ENCODE peak calls at places on chromosomes 11 and 22, in eight cellular contexts. One of them, this sample, is unnamed.

GRCh38 chr11:96307748-96308133 is 35.3 kb downstream of the MAML2 start:
- DNase-seq in neuronal stem cell: no peak
- DNase-seq in CD8-positive, alpha-beta T cell: no peak
- DNase-seq in stomach: no peak
- DNase-seq in right atrium auricular region: no peak
- DNase-seq in spleen: no peak
- DNase-seq in HAP-1: peak; percentile 88
- DNase-seq in CD4-positive, CD25-positive, alpha-beta regulatory T cell: no peak
- DNase-seq in this sample: no peak

GRCh38 chr11:45451766-45452440 is 165.8 kb upstream of the SYT13 start:
- DNase-seq in neuronal stem cell: no peak
- DNase-seq in stomach: no peak
- DNase-seq in right atrium auricular region: no peak
- DNase-seq in CD4-positive, CD25-positive, alpha-beta regulatory T cell: no peak
- DNase-seq in CD8-positive, alpha-beta T cell: no peak
- DNase-seq in spleen: no peak
- DNase-seq in HAP-1: no peak
- DNase-seq in this sample: no peak

GRCh38 chr11:1237128-1237580 is 14.3 kb downstream of the MUC5B start:
- DNase-seq in right atrium auricular region: no peak
- DNase-seq in stomach: peak; percentile 61
- DNase-seq in spleen: peak; percentile 58
- DNase-seq in neuronal stem cell: no peak
- DNase-seq in CD8-positive, alpha-beta T cell: no peak
- DNase-seq in HAP-1: no peak
- DNase-seq in CD4-positive, CD25-positive, alpha-beta regulatory T cell: no peak
- DNase-seq in this sample: no peak

GRCh38 chr11:109864161-109864661 is 229.0 kb upstream of the ZC3H12C start:
- DNase-seq in stomach: no peak
- DNase-seq in neuronal stem cell: no peak
- DNase-seq in CD8-positive, alpha-beta T cell: no peak
- DNase-seq in spleen: no peak
- DNase-seq in CD4-positive, CD25-positive, alpha-beta regulatory T cell: no peak
- DNase-seq in HAP-1: no peak
- DNase-seq in right atrium auricular region: no peak
- DNase-seq in this sample: no peak

GRCh38 chr11:76025068-76025467 is 181.2 kb downstream of the WNT11 start:
- DNase-seq in neuronal stem cell: no peak
- DNase-seq in HAP-1: peak; percentile 36
- DNase-seq in CD4-positive, CD25-positive, alpha-beta regulatory T cell: no peak
- DNase-seq in CD8-positive, alpha-beta T cell: no peak
- DNase-seq in right atrium auricular region: no peak
- DNase-seq in spleen: no peak
- DNase-seq in stomach: no peak
- DNase-seq in this sample: no peak

GRCh38 chr22:24146190-24146616 is 35.1 kb upstream of the SUSD2 start:
- DNase-seq in HAP-1: no peak
- DNase-seq in CD4-positive, CD25-positive, alpha-beta regulatory T cell: no peak
- DNase-seq in CD8-positive, alpha-beta T cell: peak; percentile 49
- DNase-seq in stomach: peak; percentile 58
- DNase-seq in right atrium auricular region: no peak
- DNase-seq in neuronal stem cell: no peak
- DNase-seq in spleen: peak; percentile 92
- DNase-seq in this sample: no peak

GRCh38 chr22:31093090-31093850 is 12.2 kb downstream of the SMTN start:
- DNase-seq in HAP-1: no peak
- DNase-seq in right atrium auricular region: no peak
- DNase-seq in stomach: peak; percentile 77
- DNase-seq in CD8-positive, alpha-beta T cell: no peak
- DNase-seq in neuronal stem cell: no peak
- DNase-seq in spleen: no peak
- DNase-seq in CD4-positive, CD25-positive, alpha-beta regulatory T cell: no peak
- DNase-seq in this sample: peak; percentile 84

GRCh38 chr11:125464266-125464662 is 31.8 kb downstream of the FEZ1 start:
- DNase-seq in HAP-1: no peak
- DNase-seq in spleen: no peak
- DNase-seq in CD8-positive, alpha-beta T cell: no peak
- DNase-seq in stomach: no peak
- DNase-seq in right atrium auricular region: no peak
- DNase-seq in neuronal stem cell: no peak
- DNase-seq in CD4-positive, CD25-positive, alpha-beta regulatory T cell: no peak
- DNase-seq in this sample: no peak

GRCh38 chr22:48643066-48643731 is 1184.5 kb downstream of the BRD1 start:
- DNase-seq in CD8-positive, alpha-beta T cell: no peak
- DNase-seq in HAP-1: no peak
- DNase-seq in CD4-positive, CD25-positive, alpha-beta regulatory T cell: no peak
- DNase-seq in stomach: no peak
- DNase-seq in spleen: no peak
- DNase-seq in right atrium auricular region: no peak
- DNase-seq in neuronal stem cell: no peak
- DNase-seq in this sample: no peak

GRCh38 chr11:68924073-68924925 is 20.6 kb downstream of the IGHMBP2 start:
- DNase-seq in CD4-positive, CD25-positive, alpha-beta regulatory T cell: no peak
- DNase-seq in neuronal stem cell: no peak
- DNase-seq in CD8-positive, alpha-beta T cell: no peak
- DNase-seq in right atrium auricular region: no peak
- DNase-seq in spleen: peak; percentile 41
- DNase-seq in stomach: no peak
- DNase-seq in HAP-1: no peak
- DNase-seq in this sample: no peak

GRCh38 chr22:38270091-38270972 is 2.5 kb downstream of the TMEM184B start:
- DNase-seq in CD8-positive, alpha-beta T cell: no peak
- DNase-seq in right atrium auricular region: no peak
- DNase-seq in spleen: no peak
- DNase-seq in HAP-1: no peak
- DNase-seq in stomach: no peak
- DNase-seq in neuronal stem cell: no peak
- DNase-seq in CD4-positive, CD25-positive, alpha-beta regulatory T cell: no peak
- DNase-seq in this sample: no peak

GRCh38 chr22:31022516-31022915 is 53.5 kb downstream of the TUG1 start:
- DNase-seq in CD8-positive, alpha-beta T cell: no peak
- DNase-seq in right atrium auricular region: no peak
- DNase-seq in spleen: no peak
- DNase-seq in CD4-positive, CD25-positive, alpha-beta regulatory T cell: no peak
- DNase-seq in HAP-1: no peak
- DNase-seq in stomach: no peak
- DNase-seq in neuronal stem cell: no peak
- DNase-seq in this sample: no peak

GRCh38 chr22:27212617-27213177 is 555.3 kb downstream of the MIAT start:
- DNase-seq in CD8-positive, alpha-beta T cell: no peak
- DNase-seq in CD4-positive, CD25-positive, alpha-beta regulatory T cell: no peak
- DNase-seq in spleen: no peak
- DNase-seq in HAP-1: peak; percentile 88
- DNase-seq in right atrium auricular region: peak; percentile 92
- DNase-seq in neuronal stem cell: no peak
- DNase-seq in stomach: no peak
- DNase-seq in this sample: peak; percentile 80

GRCh38 chr11:2847511-2847910 is 38.1 kb downstream of the CDKN1C start:
- DNase-seq in CD8-positive, alpha-beta T cell: no peak
- DNase-seq in CD4-positive, CD25-positive, alpha-beta regulatory T cell: no peak
- DNase-seq in neuronal stem cell: no peak
- DNase-seq in stomach: no peak
- DNase-seq in right atrium auricular region: no peak
- DNase-seq in HAP-1: no peak
- DNase-seq in spleen: no peak
- DNase-seq in this sample: no peak

GRCh38 chr11:102230186-102230585 is 87.1 kb upstream of the BIRC3 start:
- DNase-seq in right atrium auricular region: no peak
- DNase-seq in CD4-positive, CD25-positive, alpha-beta regulatory T cell: no peak
- DNase-seq in spleen: no peak
- DNase-seq in CD8-positive, alpha-beta T cell: no peak
- DNase-seq in stomach: no peak
- DNase-seq in neuronal stem cell: no peak
- DNase-seq in HAP-1: no peak
- DNase-seq in this sample: no peak
- H3K4me1 ChIP-seq in right atrium auricular region: peaks cover 6% of the 10 kb centered on the region
- H3K4me1 ChIP-seq in CD4-positive, CD25-positive, alpha-beta regulatory T cell: no peaks in the 10 kb centered on the region
- H3K4me1 ChIP-seq in spleen: no peaks in the 10 kb centered on the region
- H3K4me1 ChIP-seq in CD8-positive, alpha-beta T cell: no peaks in the 10 kb centered on the region
- H3K4me1 ChIP-seq in stomach: peaks cover 16% of the 10 kb centered on the region
- H3K4me1 ChIP-seq in neuronal stem cell: no peaks in the 10 kb centered on the region
- H3K4me1 ChIP-seq in HAP-1: no peaks in the 10 kb centered on the region
- H3K4me1 ChIP-seq in this sample: no peaks in the 10 kb centered on the region

GRCh38 chr11:130159657-130160459 is at the start of gene ST14:
- DNase-seq in CD8-positive, alpha-beta T cell: no peak
- DNase-seq in CD4-positive, CD25-positive, alpha-beta regulatory T cell: no peak
- DNase-seq in stomach: peak; percentile 89
- DNase-seq in right atrium auricular region: no peak
- DNase-seq in HAP-1: no peak
- DNase-seq in spleen: peak; percentile 90
- DNase-seq in neuronal stem cell: no peak
- DNase-seq in this sample: no peak
- H3K4me1 ChIP-seq in CD8-positive, alpha-beta T cell: peaks cover 4% of the 10 kb centered on the region
- H3K4me1 ChIP-seq in CD4-positive, CD25-positive, alpha-beta regulatory T cell: peaks cover 5% of the 10 kb centered on the region
- H3K4me1 ChIP-seq in stomach: peaks cover 32% of the 10 kb centered on the region
- H3K4me1 ChIP-seq in right atrium auricular region: peaks cover 25% of the 10 kb centered on the region
- H3K4me1 ChIP-seq in HAP-1: no peaks in the 10 kb centered on the region
- H3K4me1 ChIP-seq in spleen: peaks cover 45% of the 10 kb centered on the region
- H3K4me1 ChIP-seq in neuronal stem cell: no peaks in the 10 kb centered on the region
- H3K4me1 ChIP-seq in this sample: peaks cover 36% of the 10 kb centered on the region

GRCh38 chr11:61960532-61960931 is 6.9 kb downstream of the FTH1 start:
- DNase-seq in neuronal stem cell: no peak
- DNase-seq in stomach: no peak
- DNase-seq in spleen: peak; percentile 55
- DNase-seq in HAP-1: no peak
- DNase-seq in CD8-positive, alpha-beta T cell: no peak
- DNase-seq in CD4-positive, CD25-positive, alpha-beta regulatory T cell: no peak
- DNase-seq in right atrium auricular region: peak; percentile 58
- DNase-seq in this sample: no peak
- H3K4me1 ChIP-seq in neuronal stem cell: peaks cover 2% of the 10 kb centered on the region
- H3K4me1 ChIP-seq in stomach: peaks cover 47% of the 10 kb centered on the region
- H3K4me1 ChIP-seq in spleen: peaks cover 55% of the 10 kb centered on the region
- H3K4me1 ChIP-seq in HAP-1: no peaks in the 10 kb centered on the region
- H3K4me1 ChIP-seq in CD8-positive, alpha-beta T cell: peaks cover 32% of the 10 kb centered on the region
- H3K4me1 ChIP-seq in CD4-positive, CD25-positive, alpha-beta regulatory T cell: peaks cover 27% of the 10 kb centered on the region
- H3K4me1 ChIP-seq in right atrium auricular region: peaks cover 63% of the 10 kb centered on the region
- H3K4me1 ChIP-seq in this sample: peaks cover 53% of the 10 kb centered on the region

DNA sequence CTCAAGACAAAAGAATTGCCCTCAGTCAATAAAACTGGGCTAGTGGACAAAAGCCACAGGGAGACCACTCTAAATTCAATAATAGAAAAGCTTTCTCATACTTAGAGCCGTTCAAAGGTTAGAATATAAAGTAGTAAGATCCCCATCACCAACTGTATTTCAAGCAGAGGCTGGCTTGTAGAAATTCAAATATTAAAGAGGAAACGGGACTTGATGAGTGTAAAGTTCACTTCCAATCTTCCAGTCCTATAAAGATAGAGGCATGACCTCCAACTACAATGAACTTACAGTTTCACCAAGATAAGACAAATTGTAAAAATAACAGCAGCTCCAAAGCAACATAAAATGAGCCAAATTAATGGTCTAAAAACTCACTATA is 70.4 kb downstream of the CCDC34 start:
- DNase-seq in neuronal stem cell: no peak
- DNase-seq in CD8-positive, alpha-beta T cell: no peak
- DNase-seq in stomach: no peak
- DNase-seq in CD4-positive, CD25-positive, alpha-beta regulatory T cell: no peak
- DNase-seq in HAP-1: no peak
- DNase-seq in right atrium auricular region: no peak
- DNase-seq in spleen: no peak
- DNase-seq in this sample: no peak
- H3K4me1 ChIP-seq in neuronal stem cell: no peaks in the 10 kb centered on the region
- H3K4me1 ChIP-seq in CD8-positive, alpha-beta T cell: no peaks in the 10 kb centered on the region
- H3K4me1 ChIP-seq in stomach: no peaks in the 10 kb centered on the region
- H3K4me1 ChIP-seq in CD4-positive, CD25-positive, alpha-beta regulatory T cell: no peaks in the 10 kb centered on the region
- H3K4me1 ChIP-seq in HAP-1: peaks cover 16% of the 10 kb centered on the region
- H3K4me1 ChIP-seq in right atrium auricular region: no peaks in the 10 kb centered on the region
- H3K4me1 ChIP-seq in spleen: no peaks in the 10 kb centered on the region
- H3K4me1 ChIP-seq in this sample: no peaks in the 10 kb centered on the region

DNA sequence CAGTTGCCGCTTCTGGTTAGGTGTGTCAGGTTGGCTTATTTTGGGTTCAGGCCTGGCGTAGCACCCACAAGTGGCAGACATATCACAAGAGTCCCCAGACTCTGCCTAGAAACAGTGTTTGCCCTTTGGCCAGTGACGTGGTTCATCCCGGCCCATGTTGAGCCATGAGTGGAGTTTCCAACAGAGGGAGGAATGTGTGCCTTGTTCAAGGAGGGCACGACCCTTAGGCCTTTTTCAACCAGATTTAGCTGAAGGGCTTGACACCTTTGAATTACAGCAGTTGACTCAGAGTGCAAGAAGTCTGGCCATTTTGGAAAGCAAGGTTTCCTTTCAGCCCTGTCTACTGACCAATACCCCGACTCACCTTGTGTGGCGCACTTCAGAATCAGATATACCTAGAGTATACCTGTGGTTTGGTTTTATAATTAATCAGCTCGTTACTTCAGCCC is 15.1 kb upstream of the AIFM3 start:
- DNase-seq in CD8-positive, alpha-beta T cell: no peak
- DNase-seq in stomach: no peak
- DNase-seq in CD4-positive, CD25-positive, alpha-beta regulatory T cell: no peak
- DNase-seq in neuronal stem cell: no peak
- DNase-seq in HAP-1: no peak
- DNase-seq in right atrium auricular region: no peak
- DNase-seq in spleen: peak; percentile 42
- DNase-seq in this sample: no peak
- H3K4me1 ChIP-seq in CD8-positive, alpha-beta T cell: peaks cover 23% of the 10 kb centered on the region
- H3K4me1 ChIP-seq in stomach: peaks cover 18% of the 10 kb centered on the region
- H3K4me1 ChIP-seq in CD4-positive, CD25-positive, alpha-beta regulatory T cell: peaks cover 4% of the 10 kb centered on the region
- H3K4me1 ChIP-seq in neuronal stem cell: no peaks in the 10 kb centered on the region
- H3K4me1 ChIP-seq in HAP-1: peaks cover 4% of the 10 kb centered on the region
- H3K4me1 ChIP-seq in right atrium auricular region: peaks cover 30% of the 10 kb centered on the region
- H3K4me1 ChIP-seq in spleen: peaks cover 5% of the 10 kb centered on the region
- H3K4me1 ChIP-seq in this sample: peaks cover 5% of the 10 kb centered on the region

DNA sequence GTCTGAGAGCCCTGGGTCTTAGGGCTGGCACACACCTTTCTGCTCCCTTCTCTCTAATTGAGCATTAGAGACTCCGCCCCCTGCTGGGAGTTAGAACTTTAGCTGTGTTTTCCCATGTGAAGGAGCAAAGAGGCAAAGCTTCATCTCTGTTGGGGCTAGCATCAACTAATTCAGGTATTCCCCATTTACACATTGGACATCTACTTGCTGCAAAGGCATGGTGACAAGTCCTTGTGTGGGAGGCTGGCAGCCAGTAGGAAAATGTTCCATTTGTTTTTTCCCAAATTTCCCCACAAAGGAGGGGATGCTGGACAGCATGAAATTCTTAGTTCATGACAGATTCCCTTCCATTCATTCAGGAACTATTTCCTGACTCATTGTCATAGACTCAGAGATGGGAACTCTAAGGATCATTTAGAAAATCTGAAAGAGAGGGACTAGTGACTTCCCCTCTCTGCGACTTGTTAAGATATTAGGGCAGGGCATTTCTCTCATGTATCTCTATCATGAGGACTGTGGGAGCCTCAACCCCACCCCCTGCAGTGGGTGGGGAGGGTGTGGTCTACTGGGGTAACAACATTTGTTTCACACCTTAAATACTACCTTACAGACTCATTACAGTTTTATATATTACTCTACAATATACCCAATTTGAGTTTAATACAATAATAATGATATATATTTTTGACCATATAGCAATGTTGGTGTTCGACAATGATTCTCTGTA is 3.7 kb downstream of the CD44 start:
- DNase-seq in neuronal stem cell: no peak
- DNase-seq in CD8-positive, alpha-beta T cell: no peak
- DNase-seq in HAP-1: no peak
- DNase-seq in spleen: no peak
- DNase-seq in right atrium auricular region: no peak
- DNase-seq in stomach: no peak
- DNase-seq in CD4-positive, CD25-positive, alpha-beta regulatory T cell: no peak
- DNase-seq in this sample: no peak
- H3K4me1 ChIP-seq in neuronal stem cell: no peaks in the 10 kb centered on the region
- H3K4me1 ChIP-seq in CD8-positive, alpha-beta T cell: peaks cover 65% of the 10 kb centered on the region
- H3K4me1 ChIP-seq in HAP-1: no peaks in the 10 kb centered on the region
- H3K4me1 ChIP-seq in spleen: peaks cover 89% of the 10 kb centered on the region
- H3K4me1 ChIP-seq in right atrium auricular region: peaks cover 33% of the 10 kb centered on the region
- H3K4me1 ChIP-seq in stomach: peaks cover 44% of the 10 kb centered on the region
- H3K4me1 ChIP-seq in CD4-positive, CD25-positive, alpha-beta regulatory T cell: peaks cover 78% of the 10 kb centered on the region
- H3K4me1 ChIP-seq in this sample: peaks cover 7% of the 10 kb centered on the region